ENCODE peak calls at places on chromosomes 1 and 21, in seven cellular contexts. J is IMR-90, T is thoracic aorta, I is AG09309, S is retinal pigment epithelial cell, C is right atrium auricular region, U is HepG2. R is an unnamed sample.

GRCh38 chr21:37224861-37225260 is 42.3 kb downstream of the VPS26C start:
- DNase-seq in J (no peak), T (no peak), I (no peak), S (no peak), C (peak), U (no peak), R (no peak)

GRCh38 chr1:109929170-109929569 is 18.5 kb downstream of the CSF1 start:
- DNase-seq in J (no peak), T (no peak), I (no peak), S (no peak), C (no peak), U (no peak), R (no peak)

GRCh38 chr1:23393706-23394105 is 24.1 kb upstream of the ZNF436 start:
- DNase-seq in J (peak), T (no peak), I (no peak), S (peak), C (peak), U (no peak), R (peak)

GRCh38 chr1:96634863-96635262 is 86.7 kb upstream of the PTBP2 start:
- DNase-seq in J (peak), T (no peak), I (no peak), S (no peak), C (no peak), U (no peak), R (no peak)

GRCh38 chr1:31788825-31789256 is 24.7 kb upstream of the ADGRB2 start:
- DNase-seq in J (peak), T (no peak), I (peak), S (no peak), C (no peak), U (peak), R (peak)

GRCh38 chr1:44619261-44619900 is 54.9 kb downstream of the TMEM53 start:
- DNase-seq in J (peak), T (no peak), I (no peak), S (peak), C (no peak), U (no peak), R (no peak)

GRCh38 chr1:189149547-189150375 is 1327.9 kb downstream of the BRINP3 start:
- DNase-seq in J (no peak), T (no peak), I (no peak), S (no peak), C (no peak), U (peak), R (no peak)

GRCh38 chr1:161200421-161200991 is 1.7 kb upstream of the ADAMTS4 start:
- DNase-seq in J (no peak), T (no peak), I (no peak), S (no peak), C (no peak), U (peak), R (no peak)

GRCh38 chr1:173988068-173988467 is 34.1 kb downstream of the RC3H1 start:
- DNase-seq in J (no peak), T (no peak), I (no peak), S (no peak), C (no peak), U (no peak), R (no peak)

GRCh38 chr1:111748618-111749337 is 6.9 kb upstream of the DDX20 start:
- DNase-seq in J (no peak), T (no peak), I (no peak), S (no peak), C (no peak), U (no peak), R (no peak)

DNA sequence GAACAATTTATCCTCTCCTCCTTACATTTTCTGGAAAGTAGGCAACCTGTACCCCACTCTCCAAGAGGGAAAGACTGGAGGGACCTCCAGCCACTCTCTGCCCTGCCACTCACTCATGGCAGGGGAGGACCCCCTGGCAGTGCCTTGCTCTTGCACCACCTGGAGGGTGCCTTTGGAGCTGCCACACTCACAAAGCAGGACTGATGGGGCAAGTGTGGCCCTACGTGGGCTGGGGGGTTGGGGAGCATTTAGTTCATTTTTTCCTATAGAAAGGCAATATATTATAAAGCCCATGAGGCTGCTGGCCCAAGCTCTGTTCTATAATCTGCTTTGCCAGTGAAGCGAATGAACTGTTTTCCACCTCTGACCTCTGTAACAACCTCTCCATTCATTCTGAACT is 50.3 kb downstream of the GPR161 start:
- DNase-seq in J (no peak), T (no peak), I (no peak), S (no peak), C (no peak), U (no peak), R (no peak)
- TF ChIP-seq CTCF in J (no peak), T (no peak), I (no peak), S (peak), C (no peak), U (peak), R (no peak)

GRCh38 chr1:33047839-33048305 is 11.2 kb upstream of the AK2 start:
- DNase-seq in J (peak), T (no peak), I (no peak), S (no peak), C (no peak), U (no peak), R (no peak)
- H3K4me3 ChIP-seq in J (no peak), T (no peak), I (no peak), S (no peak), C (no peak), U (no peak), R (no peak)

GRCh38 chr1:19397217-19397945 is 85.3 kb downstream of the SLC66A1 start:
- DNase-seq in J (no peak), T (no peak), I (no peak), S (no peak), C (no peak), U (no peak), R (no peak)

GRCh38 chr1:19400189-19400588 is 85.2 kb downstream of the CAPZB start:
- DNase-seq in J (no peak), T (peak), I (no peak), S (no peak), C (no peak), U (no peak), R (no peak)

GRCh38 chr1:19396280-19396679 is 84.2 kb downstream of the SLC66A1 start:
- DNase-seq in J (no peak), T (no peak), I (no peak), S (no peak), C (no peak), U (no peak), R (no peak)

GRCh38 chr1:19395678-19396192 is 83.6 kb downstream of the SLC66A1 start:
- DNase-seq in J (peak), T (no peak), I (peak), S (no peak), C (no peak), U (no peak), R (peak)

GRCh38 chr1:19398309-19398760 is 86.2 kb downstream of the SLC66A1 start:
- DNase-seq in J (peak), T (peak), I (peak), S (no peak), C (no peak), U (no peak), R (no peak)
- TF ChIP-seq CTCF in J (peak), T (peak), I (peak), S (peak), C (no peak), U (no peak), R (no peak)

GRCh38 chr1:201019321-201019977 is 4.1 kb downstream of the KIF21B start:
- DNase-seq in J (no peak), T (no peak), I (no peak), S (no peak), C (peak), U (peak), R (no peak)

GRCh38 chr1:201021333-201022177 is 2.0 kb downstream of the KIF21B start:
- DNase-seq in J (no peak), T (no peak), I (no peak), S (no peak), C (no peak), U (no peak), R (no peak)

GRCh38 chr1:201022178-201022823 is 1.2 kb downstream of the KIF21B start:
- DNase-seq in J (no peak), T (no peak), I (no peak), S (no peak), C (no peak), U (no peak), R (no peak)

GRCh38 chr1:201020040-201020591 is 3.4 kb downstream of the KIF21B start:
- DNase-seq in J (no peak), T (no peak), I (no peak), S (no peak), C (no peak), U (peak), R (no peak)

GRCh38 chr1:201020647-201021332 is 2.7 kb downstream of the KIF21B start:
- DNase-seq in J (no peak), T (no peak), I (no peak), S (no peak), C (no peak), U (no peak), R (no peak)
- H3K4me3 ChIP-seq in J (no peak), T (no peak), I (no peak), S (no peak), C (no peak), U (no peak), R (no peak)

DNA sequence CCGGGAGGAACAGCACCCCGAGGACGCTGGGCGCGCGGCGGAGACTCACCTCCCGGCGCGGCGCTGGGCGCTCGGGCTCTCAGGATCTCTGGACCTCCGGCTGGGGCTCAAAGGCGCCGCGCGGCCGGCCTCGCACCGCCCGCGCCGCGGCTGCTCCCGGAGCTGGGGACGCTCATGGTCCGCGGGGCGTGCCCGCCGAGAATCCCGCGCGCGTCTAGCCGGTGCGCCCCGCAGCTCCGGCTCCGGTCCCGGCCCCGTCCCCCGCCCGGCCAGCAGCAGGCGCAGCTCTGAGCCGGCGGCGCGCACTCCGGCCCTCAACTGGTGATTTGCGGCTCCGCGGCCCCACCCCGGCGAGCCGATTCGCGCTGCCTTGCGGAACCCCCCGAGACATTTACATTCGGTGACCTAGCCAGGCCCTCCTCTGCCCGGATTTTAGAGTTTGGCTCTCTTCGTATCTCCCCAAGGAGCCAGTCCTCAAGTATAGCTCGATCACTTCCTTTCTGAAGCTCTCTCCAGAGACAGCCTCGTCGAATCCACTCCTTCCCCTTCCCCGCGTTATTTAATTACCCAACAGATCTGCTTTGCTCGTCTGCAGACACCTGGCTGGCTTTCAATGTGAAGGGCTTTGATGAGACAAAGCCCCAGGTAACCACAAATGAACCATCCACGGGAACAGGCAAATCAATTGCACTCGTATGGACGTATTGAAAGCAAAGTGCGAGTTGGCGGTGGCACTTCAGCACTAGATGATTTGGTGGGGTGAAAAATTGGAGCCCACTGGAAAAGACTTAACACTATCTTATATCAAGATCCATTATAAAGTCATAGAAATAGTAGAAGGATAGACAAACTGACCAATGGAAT is at the start of gene BCAR3:
- DNase-seq in J (peak), T (no peak), I (no peak), S (no peak), C (peak), U (no peak), R (peak)
- TF ChIP-seq CTCF in J (peak), T (peak), I (peak), S (no peak), C (peak), U (peak), R (peak)

GRCh38 chr1:18263547-18264130 is 156.0 kb downstream of the IGSF21 start:
- DNase-seq in J (no peak), T (no peak), I (no peak), S (no peak), C (no peak), U (no peak), R (no peak)

GRCh38 chr1:18264450-18265000 is 156.9 kb downstream of the IGSF21 start:
- DNase-seq in J (no peak), T (no peak), I (no peak), S (no peak), C (no peak), U (no peak), R (no peak)

GRCh38 chr1:18265641-18266040 is 158.0 kb downstream of the IGSF21 start:
- DNase-seq in J (no peak), T (no peak), I (no peak), S (no peak), C (no peak), U (no peak), R (no peak)

GRCh38 chr1:18262726-18263125 is 155.1 kb downstream of the IGSF21 start:
- DNase-seq in J (no peak), T (no peak), I (no peak), S (no peak), C (no peak), U (no peak), R (no peak)

DNA sequence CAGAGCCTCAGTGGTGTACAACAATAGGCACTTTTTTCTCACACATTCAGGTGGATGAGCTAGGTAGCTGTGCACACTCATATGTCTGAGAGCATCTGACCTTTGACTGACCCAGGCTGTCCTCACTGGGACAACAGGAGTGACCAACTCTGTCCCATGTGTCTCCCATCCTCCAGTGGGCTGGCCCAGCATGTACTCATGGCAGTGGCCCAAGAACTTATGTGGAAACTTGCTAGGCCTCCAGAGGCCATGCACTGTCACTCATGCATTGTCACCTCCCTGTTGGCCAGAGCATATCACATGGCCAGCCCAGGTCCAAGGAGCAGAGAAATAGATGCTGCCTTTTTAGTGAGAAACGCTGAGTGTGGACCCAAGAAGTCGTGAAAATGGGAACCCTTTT is 158.8 kb downstream of the IGSF21 start:
- DNase-seq in J (no peak), T (no peak), I (no peak), S (no peak), C (no peak), U (no peak), R (no peak)
- H3K4me3 ChIP-seq in J (no peak), T (no peak), I (no peak), S (no peak), C (no peak), U (no peak), R (no peak)

GRCh38 chr1:57019240-57019805 is 53.5 kb upstream of the C8B start:
- DNase-seq in J (no peak), T (no peak), I (no peak), S (no peak), C (no peak), U (no peak), R (no peak)

GRCh38 chr1:57017201-57017600 is 51.4 kb upstream of the C8B start:
- DNase-seq in J (peak), T (no peak), I (no peak), S (no peak), C (no peak), U (peak), R (no peak)

GRCh38 chr1:57018119-57018518 is 52.3 kb upstream of the C8B start:
- DNase-seq in J (no peak), T (no peak), I (no peak), S (no peak), C (no peak), U (no peak), R (no peak)

GRCh38 chr1:57015071-57015470 is 49.3 kb upstream of the C8B start:
- DNase-seq in J (no peak), T (no peak), I (no peak), S (no peak), C (no peak), U (no peak), R (no peak)

GRCh38 chr1:57017717-57018116 is 51.9 kb upstream of the C8B start:
- DNase-seq in J (no peak), T (no peak), I (no peak), S (no peak), C (no peak), U (peak), R (no peak)
- TF ChIP-seq CTCF in J (peak), T (no peak), I (peak), S (peak), C (no peak), U (peak), R (peak)

R was measured in BE2C.